ENCODE peak calls at places on chromosomes 7 and 10, in ten cellular contexts. G is mucosa of descending colon; A is foreskin keratinocyte; O is natural killer cell; M is gastrocnemius medialis; V is activated naive CD4-positive, alpha-beta T cell treated with anti-CD3 and anti-CD28 coated beads, Interleukin-2, amount 50 U/mL, for 72 hours; H is upper lobe of right lung; P is sciatic nerve; Q is Right ventricle myocardium superior; K is activated CD8-positive, alpha-beta T cell treated with anti-CD3 and anti-CD28 coated beads for 36 hours. L is an unnamed sample.

GRCh38 chr10:86732771-86733170 is 23.6 kb upstream of the BMPR1A start:
- ATAC-seq in P (no peak), A (no peak), H (no peak), V (no peak), Q (peak), G (no peak), K (no peak), O (no peak), M (no peak), L (peak)

GRCh38 chr7:1961776-1962276 is 270.9 kb downstream of the MAD1L1 start:
- ATAC-seq in G (no peak), P (no peak), K (peak), M (no peak), H (no peak), Q (no peak), O (peak), A (peak), V (peak), L (no peak)

GRCh38 chr7:99170730-99171074 is 26.8 kb upstream of the SMURF1 start:
- ATAC-seq in Q (no peak), V (no peak), A (no peak), K (no peak), H (no peak), O (no peak), G (no peak), M (no peak), P (no peak), L (no peak)

GRCh38 chr7:131869186-131869862 is 312.9 kb upstream of the PODXL start:
- ATAC-seq in G (no peak), M (no peak), O (no peak), H (no peak), A (no peak), V (no peak), K (no peak), P (no peak), Q (no peak), L (no peak)

GRCh38 chr10:132266594-132267161 is 41.1 kb downstream of the STK32C start:
- ATAC-seq in G (no peak), O (no peak), K (no peak), M (no peak), Q (no peak), H (no peak), V (peak), A (no peak), P (no peak), L (no peak)

GRCh38 chr7:18566829-18567228 is 71.3 kb downstream of the HDAC9 start:
- ATAC-seq in M (no peak), H (no peak), V (no peak), Q (no peak), A (peak), P (no peak), G (peak), O (peak), K (no peak), L (no peak)

GRCh38 chr10:61964059-61964709 is 62.7 kb downstream of the ARID5B start:
- ATAC-seq in K (no peak), G (peak), A (no peak), P (no peak), H (no peak), Q (peak), V (no peak), M (no peak), O (no peak), L (no peak)

GRCh38 chr10:27143686-27144085 is 10.5 kb downstream of the YME1L1 start:
- ATAC-seq in Q (no peak), P (no peak), G (peak), M (no peak), O (no peak), A (no peak), V (no peak), K (no peak), H (no peak), L (no peak)

GRCh38 chr7:92790987-92791386 is 45.4 kb downstream of the CDK6 start:
- ATAC-seq in P (peak), K (no peak), G (no peak), M (no peak), V (no peak), A (no peak), H (peak), Q (peak), O (no peak), L (peak)

GRCh38 chr10:28291881-28292297 is 11.0 kb downstream of the MPP7 start:
- ATAC-seq in P (no peak), G (peak), A (peak), Q (no peak), O (no peak), H (peak), M (no peak), V (peak), K (peak), L (peak)

GRCh38 chr10:11993834-11994468 is 48.7 kb downstream of the UPF2 start:
- ATAC-seq in H (no peak), A (no peak), M (no peak), O (no peak), P (no peak), G (no peak), V (no peak), K (no peak), Q (no peak), L (no peak)

GRCh38 chr10:72248477-72249151 is 25.1 kb upstream of the DDIT4 start:
- ATAC-seq in G (peak), O (peak), M (peak), V (peak), P (peak), A (peak), H (peak), Q (peak), K (peak), L (peak)

GRCh38 chr7:84589012-84589411 is 394.4 kb upstream of the SEMA3A start:
- ATAC-seq in Q (no peak), G (no peak), H (no peak), K (no peak), O (no peak), M (no peak), P (no peak), A (peak), V (no peak), L (no peak)

GRCh38 chr10:122861724-122862161 is 16.1 kb upstream of the CUZD1 start:
- ATAC-seq in H (no peak), K (no peak), P (no peak), Q (no peak), G (no peak), A (peak), V (no peak), M (no peak), O (no peak), L (no peak)

GRCh38 chr7:76334320-76334967 is 24.3 kb downstream of the YWHAG start:
- ATAC-seq in M (no peak), K (no peak), G (no peak), A (no peak), O (no peak), H (no peak), P (no peak), V (no peak), Q (no peak), L (no peak)

GRCh38 chr7:118054529-118054928 is 129.4 kb upstream of the LSM8 start:
- ATAC-seq in V (no peak), O (no peak), P (no peak), G (no peak), A (no peak), M (no peak), H (no peak), K (no peak), Q (no peak), L (no peak)

GRCh38 chr10:119602241-119603095 is 5.7 kb upstream of the TIAL1 start:
- ATAC-seq in A (peak), Q (no peak), V (peak), H (peak), O (peak), M (no peak), G (peak), P (peak), K (peak), L (no peak)

GRCh38 chr10:58508316-58508715 is 4.4 kb upstream of the BICC1 start:
- ATAC-seq in G (no peak), M (no peak), Q (no peak), K (no peak), H (no peak), P (no peak), O (no peak), A (no peak), V (no peak), L (no peak)

GRCh38 chr7:85068796-85069195 is 118.1 kb downstream of the SEMA3D start:
- ATAC-seq in V (no peak), A (peak), G (no peak), K (no peak), O (no peak), M (peak), P (peak), Q (peak), H (no peak), L (peak)

GRCh38 chr7:141144921-141145629 is 71.2 kb downstream of the TMEM178B start:
- ATAC-seq in Q (no peak), K (no peak), G (no peak), A (no peak), H (no peak), M (no peak), P (no peak), V (no peak), O (no peak), L (no peak)

GRCh38 chr7:35508623-35509400 is 186.1 kb downstream of the HERPUD2 start:
- ATAC-seq in A (peak), O (no peak), P (no peak), Q (no peak), V (no peak), G (no peak), H (no peak), M (no peak), K (no peak), L (no peak)

GRCh38 chr7:110909102-110909501 is 181.8 kb upstream of the LRRN3 start:
- ATAC-seq in P (peak), V (no peak), O (no peak), G (no peak), M (no peak), H (no peak), Q (no peak), K (no peak), A (no peak), L (no peak)